ENCODE peak calls at places on chromosomes 13 and 19, in seven cellular contexts. Q is HFFc6, S is adrenal gland, Y is cardiac fibroblast, G is GM12865, D is RWPE1, C is fibroblast of lung. M is an unnamed sample.

GRCh38 chr13:113928701-113929627 is 44.9 kb downstream of the C13orf46 start:
- DNase-seq in S (peak; percentile 46), Y (peak; percentile 65), G (no peak), C (peak; percentile 90), Q (peak; percentile 84), D (no peak), M (no peak)

GRCh38 chr19:41541990-41542584 is 33.9 kb upstream of the CEACAM21 start:
- DNase-seq in Y (peak; percentile 59), G (peak; percentile 86), Q (peak; percentile 12), C (peak; percentile 21), D (no peak), S (peak; percentile 38), M (no peak)

GRCh38 chr19:51514866-51515481 is 13.4 kb upstream of the SIGLEC12 start:
- DNase-seq in S (no peak), D (peak; percentile 44), Y (peak; percentile 71), G (peak; percentile 72), Q (peak; percentile 58), C (peak; percentile 60), M (peak; percentile 63)

GRCh38 chr19:31285744-31286143 is 63.5 kb downstream of the TSHZ3 start:
- DNase-seq in Y (peak; percentile 56), G (no peak), D (no peak), C (peak; percentile 62), S (no peak), Q (no peak), M (no peak)

GRCh38 chr13:110209950-110210603 is 96.9 kb downstream of the COL4A1 start:
- DNase-seq in Y (no peak), S (no peak), Q (no peak), D (peak; percentile 65), G (no peak), C (no peak), M (no peak)

GRCh38 chr19:47124937-47125668 is 5.5 kb upstream of the SAE1 start:
- DNase-seq in Q (peak; percentile 74), Y (peak; percentile 86), G (peak; percentile 71), D (peak; percentile 55), C (peak; percentile 84), S (no peak), M (peak; percentile 63)

GRCh38 chr19:53904909-53905308 is 4.2 kb upstream of the CACNG7 start:
- DNase-seq in Y (no peak), S (no peak), G (no peak), D (no peak), Q (no peak), C (no peak), M (no peak)

GRCh38 chr19:33152178-33152577 is 20.3 kb downstream of the WDR88 start:
- DNase-seq in Q (no peak), G (no peak), C (peak; percentile 76), Y (no peak), D (no peak), S (no peak), M (no peak)

GRCh38 chr13:71320452-71320851 is 546.6 kb downstream of the DACH1 start:
- DNase-seq in Q (no peak), S (no peak), G (peak; percentile 62), Y (peak; percentile 61), D (no peak), C (peak; percentile 49), M (peak; percentile 4)

GRCh38 chr19:40623403-40624239 is 22.5 kb downstream of the LTBP4 start:
- DNase-seq in G (no peak), Y (no peak), D (peak; percentile 80), S (no peak), C (peak; percentile 47), Q (no peak), M (no peak)

GRCh38 chr19:58328999-58329398 is 2.2 kb downstream of the ZSCAN22 start:
- DNase-seq in G (peak; percentile 46), S (no peak), Q (no peak), D (no peak), C (no peak), Y (no peak), M (no peak)

GRCh38 chr13:79869326-79869725 is 388.4 kb downstream of the NDFIP2 start:
- DNase-seq in Y (no peak), D (no peak), G (no peak), S (no peak), C (no peak), Q (no peak), M (no peak)

GRCh38 chr13:27147530-27148170 is 24.0 kb downstream of the USP12 start:
- DNase-seq in D (no peak), C (no peak), G (peak; percentile 87), Y (peak; percentile 29), S (no peak), Q (no peak), M (peak; percentile 67)

GRCh38 chr13:25378528-25378927 is 6.8 kb downstream of the ATP8A2 start:
- DNase-seq in D (no peak), S (no peak), C (no peak), Q (no peak), Y (no peak), G (no peak), M (no peak)

GRCh38 chr13:49995535-49996165 is 1.2 kb upstream of the TRIM13 start:
- DNase-seq in Q (no peak), Y (peak; percentile 34), D (no peak), C (peak; percentile 21), S (no peak), G (peak; percentile 57), M (no peak)

GRCh38 chr19:52170863-52171320 is 529 bp downstream of the ZNF836 start:
- DNase-seq in S (peak; percentile 52), Y (no peak), D (peak; percentile 4), Q (no peak), G (no peak), C (no peak), M (no peak)

GRCh38 chr13:51218691-51219090 is 3.5 kb upstream of the FAM124A start:
- DNase-seq in S (no peak), C (no peak), G (no peak), Q (no peak), Y (no peak), D (no peak), M (no peak)

GRCh38 chr13:49927755-49928154 is 8.4 kb downstream of the SPRYD7 start:
- DNase-seq in D (no peak), Q (peak; percentile 61), Y (peak; percentile 75), C (peak; percentile 52), G (no peak), S (no peak), M (no peak)

GRCh38 chr19:6125571-6125989 is 9.9 kb upstream of the ACSBG2 start:
- DNase-seq in C (peak; percentile 67), G (peak; percentile 86), D (peak; percentile 68), S (peak; percentile 57), Y (peak; percentile 86), Q (peak; percentile 78), M (peak; percentile 69)

GRCh38 chr19:31071157-31071855 is 277.9 kb downstream of the TSHZ3 start:
- DNase-seq in C (no peak), S (no peak), G (no peak), Q (no peak), Y (no peak), D (no peak), M (no peak)

GRCh38 chr13:111179908-111180756 is 65.0 kb downstream of the ARHGEF7 start:
- DNase-seq in D (no peak), Y (no peak), Q (no peak), G (no peak), S (no peak), C (no peak), M (no peak)

GRCh38 chr19:2478324-2478755 is 2.4 kb downstream of the GADD45B start:
- DNase-seq in Q (peak; percentile 60), G (peak; percentile 72), C (peak; percentile 84), Y (peak; percentile 72), S (peak; percentile 57), D (no peak), M (no peak)

DNA sequence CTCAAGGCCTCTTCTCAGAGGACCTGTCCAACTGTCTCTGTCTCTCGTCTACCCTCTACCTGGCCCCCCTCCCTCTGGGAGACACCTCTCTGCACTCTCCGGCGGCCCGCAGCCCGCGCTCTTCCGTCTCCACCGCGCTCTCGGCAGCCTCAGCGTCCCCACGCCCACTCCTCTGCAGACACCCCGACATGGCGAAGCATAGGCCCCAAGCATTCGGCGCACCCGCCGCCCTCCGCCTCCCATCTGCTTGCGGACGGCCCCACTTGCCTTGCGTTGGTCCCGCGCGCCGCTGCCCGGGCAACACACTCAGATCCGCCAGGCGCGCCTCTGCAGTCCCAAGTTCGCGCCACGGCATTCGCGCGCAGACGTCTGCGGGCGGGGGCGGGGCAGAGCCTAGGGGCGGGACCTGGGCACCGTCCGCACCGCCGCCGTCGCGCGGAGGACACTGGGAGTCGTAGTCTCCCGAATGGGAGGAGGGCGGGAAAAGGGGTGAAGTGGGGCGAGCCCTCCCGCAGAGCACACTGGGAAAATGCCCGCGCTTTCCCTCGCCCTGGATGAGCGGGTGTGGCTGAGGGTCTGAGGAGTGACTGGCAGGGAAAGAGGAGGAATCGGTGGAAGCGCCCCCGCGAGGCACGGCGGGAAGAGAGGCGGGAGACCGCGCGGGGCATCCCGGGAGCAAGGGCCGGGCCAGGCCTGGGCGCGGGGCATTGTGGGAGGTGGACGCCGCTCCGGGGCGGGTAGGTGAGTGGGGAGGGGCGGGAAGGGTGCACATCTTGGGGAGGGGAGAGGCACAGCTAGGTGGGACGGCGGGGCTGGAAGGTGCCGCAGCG is at the start of the genes LIG1 and ZSWIM9:
- DNase-seq in Q (peak; percentile 97), C (peak; percentile 96), S (peak; percentile 92), D (peak; percentile 95), Y (peak; percentile 95), G (peak; percentile 96), M (peak; percentile 95)
- TF ChIP-seq CTCF in Q (peak; percentile 50), C (no peak), S (peak; percentile 32), D (no peak), Y (no peak), G (no peak), M (no peak)

DNA sequence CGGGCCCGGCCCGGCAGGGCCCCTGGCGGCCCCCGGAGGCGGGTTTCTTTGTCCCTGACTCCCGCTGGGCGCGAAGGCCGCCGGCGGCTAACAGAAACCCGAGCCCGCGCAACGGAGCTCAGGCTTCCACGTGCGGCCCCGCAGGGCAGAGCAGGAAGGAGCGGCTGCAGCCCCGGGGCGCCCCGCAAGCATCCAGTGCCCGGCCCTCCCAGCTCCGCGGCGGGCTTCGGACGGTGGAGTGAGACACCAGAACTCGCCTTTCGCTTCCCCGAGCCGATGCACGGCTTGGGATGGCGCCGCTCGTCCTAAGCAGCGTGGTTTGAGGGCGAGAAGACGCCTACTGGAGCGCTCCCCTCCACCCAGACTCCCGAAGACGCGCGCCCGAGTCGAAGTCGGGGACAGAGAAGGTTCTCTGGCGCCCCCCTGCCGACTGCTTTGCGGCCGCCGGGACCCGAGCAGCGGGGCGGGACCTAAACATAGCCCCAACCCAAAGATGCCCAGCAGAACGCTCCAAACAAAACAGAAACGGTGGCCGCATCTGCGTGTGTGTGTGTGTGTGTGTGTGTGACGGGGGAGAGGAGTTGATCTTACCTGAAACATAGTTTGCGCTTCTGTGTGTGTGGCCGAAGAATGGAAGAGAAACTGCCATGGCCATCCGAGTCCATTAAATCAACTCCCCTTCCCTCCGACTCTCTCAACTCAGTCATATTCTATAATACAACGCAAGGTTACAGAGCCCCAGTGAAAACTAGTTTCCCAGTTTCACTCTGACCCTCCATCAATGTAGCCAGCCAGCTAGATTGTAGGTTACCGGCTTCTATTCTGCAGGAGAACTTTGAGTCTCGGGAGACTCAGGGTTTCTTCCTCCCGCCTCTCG is 629 bp upstream of the FGF9 start:
- DNase-seq in Q (peak; percentile 5), C (peak; percentile 61), G (peak; percentile 82), Y (peak; percentile 58), S (peak; percentile 74), D (peak; percentile 40), M (peak; percentile 73)
- TF ChIP-seq CTCF in Q (peak; percentile 15), C (no peak), G (peak; percentile 31), Y (peak; percentile 6), S (no peak), D (peak; percentile 44), M (peak; percentile 58)

GRCh38 chr13:81927347-81927746 is 1586.4 kb upstream of the SPRY2 start:
- DNase-seq in Y (no peak), G (no peak), D (no peak), S (no peak), C (no peak), Q (no peak), M (no peak)
- TF ChIP-seq CTCF in Y (no peak), G (no peak), D (no peak), S (no peak), C (no peak), Q (peak; percentile 30), M (no peak)

GRCh38 chr13:106187092-106187491 is 348.4 kb downstream of the EFNB2 start:
- DNase-seq in Y (peak; percentile 45), G (no peak), Q (no peak), D (no peak), C (no peak), S (no peak), M (no peak)
- TF ChIP-seq CTCF in Y (no peak), G (no peak), Q (no peak), D (no peak), C (no peak), S (no peak), M (no peak)

M was measured in GM10248.